ENCODE peak calls at places on chromosomes 12 and 14, in four cellular contexts. M, T, U and L are unnamed samples.

GRCh38 chr14:22791302-22791701 is 23.9 kb downstream of the SLC7A7 start:
- DNase-seq in U (no peak), T (peak), M (peak), L (peak)

GRCh38 chr14:76273346-76273745 is 102.6 kb upstream of the ESRRB start:
- DNase-seq in U (no peak), T (no peak), M (no peak), L (no peak)

GRCh38 chr12:93991882-93992415 is 156.4 kb upstream of the PLXNC1 start:
- DNase-seq in T (peak), U (no peak), M (no peak), L (no peak)

GRCh38 chr12:751192-751827 is 1.1 kb upstream of the WNK1 start:
- DNase-seq in T (peak), M (peak), U (peak), L (peak)

GRCh38 chr12:10101042-10101579 is 2.3 kb upstream of the CLEC1A start:
- DNase-seq in T (peak), U (peak), M (peak), L (peak)

GRCh38 chr12:92034858-92035401 is 110.7 kb downstream of the BTG1 start:
- DNase-seq in M (peak), T (peak), U (peak), L (peak)

GRCh38 chr12:96387981-96388380 is 12.3 kb downstream of the CDK17 start:
- DNase-seq in T (no peak), U (no peak), M (peak), L (no peak)

GRCh38 chr12:116982721-116983502 is 72.2 kb downstream of the FBXW8 start:
- DNase-seq in T (peak), U (no peak), M (peak), L (peak)

GRCh38 chr12:75207338-75208083 is 2.1 kb downstream of the KCNC2 start:
- DNase-seq in M (no peak), T (no peak), U (peak), L (no peak)
- H3K4me3 ChIP-seq in M (no peak), T (no peak), U (no peak), L (no peak)

DNA sequence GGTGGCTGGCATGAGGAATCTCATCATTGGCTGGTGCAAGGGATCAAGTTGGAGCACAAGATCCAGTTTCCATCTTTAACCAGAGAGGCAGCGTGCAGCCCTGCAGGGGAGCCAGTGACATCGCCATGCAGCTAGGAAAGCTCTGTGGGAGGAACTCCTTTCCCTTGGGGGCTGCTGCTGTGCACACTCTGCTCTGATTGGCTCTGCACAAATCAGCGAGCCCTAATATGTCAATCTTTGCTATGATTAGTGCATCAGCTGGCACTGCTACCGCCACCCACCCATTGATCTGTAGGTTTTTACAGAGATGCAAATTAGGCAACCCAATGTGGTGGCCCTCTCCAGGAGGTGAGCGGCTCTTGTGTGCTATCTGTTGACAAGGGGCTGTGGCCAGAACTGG is 262.6 kb downstream of the PCNX1 start:
- DNase-seq in M (no peak), T (no peak), U (no peak), L (no peak)
- TF ChIP-seq CTCF in M (no peak), T (no peak), U (no peak), L (no peak)

GRCh38 chr12:70264067-70264867 is 21.0 kb downstream of the CNOT2 start:
- DNase-seq in T (no peak), M (no peak), U (no peak), L (no peak)
- H3K4me3 ChIP-seq in T (no peak), M (no peak), U (no peak), L (no peak)

GRCh38 chr14:36617824-36618223 is 35.4 kb upstream of the NKX2-8 start:
- DNase-seq in T (no peak), U (no peak), M (no peak), L (no peak)
- TF ChIP-seq CTCF in T (no peak), U (no peak), M (no peak), L (no peak)

GRCh38 chr14:74980746-74981661 is 21.7 kb upstream of the EIF2B2 start:
- DNase-seq in M (peak), T (peak), U (no peak), L (peak)
- H3K4me3 ChIP-seq in M (no peak), T (no peak), U (no peak), L (no peak)

DNA sequence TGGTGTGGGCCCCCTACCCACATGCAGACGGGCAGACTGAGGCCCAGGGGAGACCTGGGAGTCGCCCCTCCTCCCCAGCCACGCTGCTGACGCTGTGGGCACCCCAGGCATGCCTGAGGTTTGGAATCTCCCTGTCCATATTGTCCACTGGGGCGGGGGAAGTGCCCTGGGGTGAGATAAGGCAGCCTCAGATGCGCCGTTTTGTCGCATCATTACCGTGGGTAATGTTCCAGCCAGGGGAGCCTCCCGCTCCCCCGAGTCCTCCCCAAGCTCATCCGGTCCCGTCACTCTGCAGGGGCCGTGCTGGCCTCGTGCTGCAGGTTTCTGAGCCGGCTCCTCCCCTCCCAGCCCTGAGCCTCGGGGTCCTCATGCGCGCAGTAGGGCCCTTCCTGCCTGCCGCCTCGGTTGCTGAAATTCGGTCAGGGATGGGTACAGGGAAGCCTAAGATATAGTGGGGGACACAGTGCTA is 11.4 kb downstream of the INF2 start:
- DNase-seq in U (no peak), M (no peak), T (no peak), L (no peak)
- TF ChIP-seq CTCF in U (no peak), M (no peak), T (no peak), L (no peak)

GRCh38 chr14:67819563-67820411 is at the start of gene RAD51B:
- DNase-seq in M (peak), U (peak), T (peak), L (peak)

GRCh38 chr14:67817750-67818438 is 1.5 kb upstream of the ZFYVE26 start:
- DNase-seq in T (no peak), M (peak), U (no peak), L (no peak)

GRCh38 chr14:67816326-67817009 is at the start of gene ZFYVE26:
- DNase-seq in T (peak), M (peak), U (peak), L (peak)

GRCh38 chr14:67815573-67816235 is 686 bp downstream of the ZFYVE26 start:
- DNase-seq in T (peak), U (no peak), M (peak), L (peak)

DNA sequence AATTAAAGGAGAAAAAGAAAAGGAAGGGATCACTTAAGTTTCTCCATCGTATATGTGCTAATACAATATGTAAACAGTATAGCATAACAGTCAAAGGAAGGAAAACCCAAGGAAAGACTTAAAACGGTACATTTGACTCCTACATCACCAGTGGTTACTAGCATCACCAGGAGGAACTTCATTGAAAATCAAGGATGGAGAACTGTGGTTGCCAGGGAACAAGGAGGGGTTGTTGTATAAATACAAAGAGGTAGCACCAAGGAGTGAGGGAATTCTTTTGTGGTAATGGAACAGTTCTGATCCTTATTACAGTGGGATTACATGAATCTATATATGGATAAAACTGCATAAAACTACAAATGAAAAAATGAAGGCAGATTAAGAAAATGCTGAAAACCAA is 1.6 kb downstream of the ZFYVE26 start:
- DNase-seq in U (no peak), T (no peak), M (no peak), L (no peak)
- H3K4me3 ChIP-seq in U (no peak), T (no peak), M (no peak), L (no peak)

GRCh38 chr12:122012184-122012583 is 9.5 kb upstream of the BCL7A start:
- DNase-seq in U (no peak), T (no peak), M (no peak), L (no peak)
- TF ChIP-seq CTCF in U (no peak), T (no peak), M (no peak), L (no peak)

DNA sequence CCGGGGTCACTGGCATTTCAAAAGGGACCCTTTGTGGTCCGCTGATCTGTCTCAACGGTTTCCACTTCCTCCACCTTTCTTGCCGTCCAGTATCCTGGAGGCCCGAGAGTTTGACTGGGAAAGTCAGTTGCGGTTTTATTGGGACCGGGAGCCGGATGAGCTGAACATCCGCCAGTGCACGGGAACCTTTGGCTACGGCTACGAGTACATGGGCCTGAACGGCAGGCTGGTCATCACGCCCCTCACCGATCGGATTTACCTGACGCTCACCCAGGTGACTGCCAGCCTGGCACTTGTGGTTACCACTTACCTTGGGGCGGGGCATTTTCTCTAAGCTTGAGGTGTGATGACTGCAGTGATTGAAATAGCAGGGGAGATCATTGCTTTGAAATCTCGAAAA is 83.8 kb downstream of the DNAH10 start:
- DNase-seq in T (no peak), U (no peak), M (no peak), L (no peak)
- H3K4me3 ChIP-seq in T (no peak), U (no peak), M (no peak), L (no peak)

GRCh38 chr12:57401165-57401564 is 29.7 kb downstream of the R3HDM2 start:
- DNase-seq in T (no peak), U (no peak), M (no peak), L (no peak)
- TF ChIP-seq CTCF in T (no peak), U (no peak), M (no peak), L (no peak)